ENCODE peak calls at places on chromosomes 1 and 21, in five cellular contexts. B is dorsolateral prefrontal cortex, K is uterus, H is hepatocyte, V is heart left ventricle. D is an unnamed sample.

GRCh38 chr1:201495447-201496295 is 11.3 kb downstream of the CSRP1 start:
- DNase-seq in B (peak; percentile 90), H (peak; percentile 69), K (peak; percentile 92), V (peak; percentile 75), D (peak; percentile 32)

GRCh38 chr1:24955161-24955560 is 25.1 kb upstream of the RUNX3 start:
- DNase-seq in B (no peak), K (no peak), V (no peak), H (no peak), D (no peak)

GRCh38 chr1:167669209-167670139 is 39.4 kb downstream of the RCSD1 start:
- DNase-seq in K (no peak), B (no peak), H (no peak), V (no peak), D (no peak)

GRCh38 chr21:45381036-45381787 is 23.8 kb upstream of the COL18A1 start:
- DNase-seq in B (no peak), H (no peak), K (no peak), V (peak; percentile 2), D (no peak)

GRCh38 chr1:44261475-44261853 is 48.2 kb downstream of the DMAP1 start:
- DNase-seq in K (no peak), H (no peak), V (no peak), B (no peak), D (no peak)

GRCh38 chr1:76511226-76511625 is 356.1 kb upstream of the ST6GALNAC5 start:
- DNase-seq in B (no peak), H (peak; percentile 16), V (no peak), K (no peak), D (no peak)

GRCh38 chr1:166152977-166153376 is 13.8 kb downstream of the FAM78B start:
- DNase-seq in B (no peak), K (no peak), V (no peak), H (no peak), D (no peak)

GRCh38 chr1:50422675-50422945 is 633 bp downstream of the DMRTA2 start:
- DNase-seq in K (no peak), V (no peak), B (no peak), H (no peak), D (no peak)

GRCh38 chr1:201791051-201791774 is 37.7 kb upstream of the IPO9 start:
- DNase-seq in K (no peak), B (no peak), V (peak; percentile 58), H (no peak), D (no peak)

GRCh38 chr1:96487404-96487803 is 234.2 kb upstream of the PTBP2 start:
- DNase-seq in H (no peak), K (no peak), V (no peak), B (no peak), D (no peak)

GRCh38 chr1:117633423-117633822 is 27.6 kb downstream of the TENT5C start:
- DNase-seq in V (no peak), B (no peak), H (no peak), K (no peak), D (no peak)

GRCh38 chr1:30872033-30872947 is 36.3 kb downstream of the SDC3 start:
- DNase-seq in K (no peak), B (no peak), H (no peak), V (no peak), D (no peak)

GRCh38 chr1:169779970-169780369 is 14.7 kb downstream of the METTL18 start:
- DNase-seq in V (no peak), H (no peak), B (no peak), K (no peak), D (no peak)

GRCh38 chr1:94160811-94161210 is 39.9 kb upstream of the ABCA4 start:
- DNase-seq in B (no peak), K (no peak), V (no peak), H (peak; percentile 11), D (no peak)

GRCh38 chr1:182248721-182249120 is 142.9 kb downstream of the GLUL start:
- DNase-seq in V (no peak), K (no peak), B (no peak), H (no peak), D (no peak)

GRCh38 chr1:64121766-64122385 is 81.5 kb upstream of the UBE2U start:
- DNase-seq in H (no peak), B (no peak), K (no peak), V (no peak), D (no peak)

DNA sequence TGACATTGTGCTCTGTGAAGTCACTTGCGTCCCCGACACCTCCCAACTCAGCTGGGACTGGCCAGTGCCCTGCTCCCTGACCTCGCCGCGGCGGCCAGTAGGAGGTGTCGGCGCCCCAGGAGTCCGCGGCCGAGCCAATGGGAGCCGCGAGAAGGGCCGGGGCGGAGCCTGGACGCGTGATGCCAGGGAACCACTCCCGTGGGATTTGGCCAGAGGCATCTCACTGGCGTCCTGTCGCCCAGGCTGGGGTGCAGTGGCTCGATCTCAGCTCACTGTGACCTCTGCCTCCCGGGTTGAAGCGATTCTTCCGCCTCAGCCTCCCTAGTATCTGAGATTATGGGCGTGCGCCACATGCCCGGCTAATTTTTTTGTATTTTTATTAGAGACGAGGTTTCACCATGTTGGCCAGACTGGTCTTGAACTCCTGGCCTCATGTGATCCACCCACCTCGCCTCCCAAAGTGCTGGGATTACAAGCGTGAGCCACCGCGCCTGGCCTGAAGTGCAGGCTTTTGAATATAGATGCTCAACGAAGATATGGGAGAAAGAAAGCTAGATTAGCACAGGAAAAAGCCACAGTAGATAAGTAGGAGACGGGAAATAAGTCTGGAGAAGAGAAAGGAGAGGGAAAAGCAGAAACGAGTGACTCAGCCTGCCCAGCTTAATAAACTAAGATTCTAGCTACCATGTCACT is 38.0 kb downstream of the ZBTB8OS start:
- DNase-seq in V (peak; percentile 88), K (peak; percentile 59), H (peak; percentile 89), B (peak; percentile 93), D (peak; percentile 80)
- TF ChIP-seq CTCF in V (peak; percentile 48), K (peak; percentile 34), H (peak; percentile 19), B (peak; percentile 45), D (peak; percentile 52)

GRCh38 chr1:55741516-55741915 is 526.4 kb upstream of the USP24 start:
- DNase-seq in H (no peak), K (no peak), V (no peak), B (no peak), D (no peak)
- TF ChIP-seq CTCF in H (no peak), K (no peak), V (no peak), B (no peak), D (no peak)

GRCh38 chr1:208081972-208082371 is 162.2 kb downstream of the PLXNA2 start:
- DNase-seq in K (no peak), H (no peak), V (no peak), B (no peak), D (peak; percentile 54)
- TF ChIP-seq CTCF in K (no peak), H (peak; percentile 21), V (peak; percentile 15), B (peak; percentile 43), D (no peak)

GRCh38 chr1:172136925-172137324 is 283.6 kb upstream of the C1orf105 start:
- DNase-seq in K (no peak), B (no peak), H (no peak), V (no peak), D (no peak)

GRCh38 chr1:172135923-172136610 is 284.4 kb upstream of the C1orf105 start:
- DNase-seq in H (no peak), K (no peak), B (no peak), V (no peak), D (no peak)

GRCh38 chr1:172134087-172134731 is 286.3 kb upstream of the C1orf105 start:
- DNase-seq in B (no peak), V (no peak), K (no peak), H (no peak), D (no peak)

GRCh38 chr1:172132836-172133235 is 287.6 kb upstream of the C1orf105 start:
- DNase-seq in V (no peak), B (no peak), K (no peak), H (no peak), D (no peak)

DNA sequence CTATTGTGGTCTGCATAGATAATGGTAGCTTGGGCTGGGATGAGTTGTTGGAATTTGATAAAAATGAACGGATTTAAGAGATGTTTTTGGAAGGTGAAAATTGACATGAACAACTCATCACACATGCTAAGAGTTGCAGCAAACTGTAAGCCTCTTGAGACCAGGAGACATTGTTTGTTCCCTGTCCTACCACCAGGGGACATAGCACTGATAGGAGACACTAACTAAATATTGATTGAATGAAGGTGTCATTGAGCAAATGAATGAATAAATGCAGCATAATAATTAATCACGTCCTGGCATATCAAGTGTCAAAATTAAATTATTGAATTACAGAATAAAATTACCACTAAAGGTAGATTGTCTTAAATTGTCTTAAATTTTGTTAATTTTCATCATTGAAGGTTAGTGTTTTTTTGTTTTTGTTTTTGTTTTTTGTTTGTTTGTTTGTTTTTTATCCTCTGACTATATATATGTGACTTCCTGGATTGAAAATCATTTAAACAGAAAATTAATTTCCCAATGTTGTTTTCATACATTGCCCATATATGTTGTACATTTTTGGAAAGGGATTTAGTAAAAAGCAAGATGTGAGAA is 285.3 kb upstream of the C1orf105 start:
- DNase-seq in K (no peak), V (no peak), B (no peak), H (no peak), D (no peak)
- TF ChIP-seq CTCF in K (peak; percentile 38), V (peak; percentile 59), B (peak; percentile 8), H (peak; percentile 19), D (peak; percentile 61)

DNA sequence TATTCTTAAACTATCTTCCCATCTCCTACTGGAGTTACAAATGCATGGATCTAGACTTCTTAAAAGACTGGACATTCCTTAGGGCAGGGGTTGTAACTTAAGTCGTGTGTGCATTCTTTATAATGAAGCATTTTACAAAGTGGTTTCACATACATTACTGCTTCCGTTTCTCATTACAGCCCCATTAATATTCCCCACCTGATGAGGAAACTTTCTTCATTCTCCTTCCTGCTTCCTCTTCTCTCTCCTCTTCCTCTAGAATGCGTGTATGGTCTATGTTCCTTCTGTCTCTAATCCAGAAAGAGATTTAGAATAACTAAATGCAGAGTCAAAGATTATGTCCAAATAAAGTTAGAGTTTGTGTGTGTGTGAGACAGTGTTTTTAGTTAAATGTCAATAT is 1.8 kb upstream of the CAP1 start:
- DNase-seq in H (no peak), V (no peak), B (no peak), K (no peak), D (no peak)
- TF ChIP-seq CTCF in H (no peak), V (no peak), B (no peak), K (no peak), D (no peak)

GRCh38 chr1:54795841-54796468 is 5.2 kb downstream of the TTC22 start:
- DNase-seq in H (peak; percentile 49), B (no peak), K (no peak), V (no peak), D (no peak)

GRCh38 chr1:54795100-54795665 is 5.9 kb downstream of the TTC22 start:
- DNase-seq in K (no peak), V (no peak), H (no peak), B (no peak), D (no peak)

GRCh38 chr1:54796902-54797301 is 4.2 kb downstream of the TTC22 start:
- DNase-seq in V (no peak), B (no peak), K (no peak), H (no peak), D (no peak)

GRCh38 chr1:54792686-54793282 is 8.3 kb downstream of the TTC22 start:
- DNase-seq in V (no peak), H (peak; percentile 74), K (peak; percentile 30), B (no peak), D (no peak)

DNA sequence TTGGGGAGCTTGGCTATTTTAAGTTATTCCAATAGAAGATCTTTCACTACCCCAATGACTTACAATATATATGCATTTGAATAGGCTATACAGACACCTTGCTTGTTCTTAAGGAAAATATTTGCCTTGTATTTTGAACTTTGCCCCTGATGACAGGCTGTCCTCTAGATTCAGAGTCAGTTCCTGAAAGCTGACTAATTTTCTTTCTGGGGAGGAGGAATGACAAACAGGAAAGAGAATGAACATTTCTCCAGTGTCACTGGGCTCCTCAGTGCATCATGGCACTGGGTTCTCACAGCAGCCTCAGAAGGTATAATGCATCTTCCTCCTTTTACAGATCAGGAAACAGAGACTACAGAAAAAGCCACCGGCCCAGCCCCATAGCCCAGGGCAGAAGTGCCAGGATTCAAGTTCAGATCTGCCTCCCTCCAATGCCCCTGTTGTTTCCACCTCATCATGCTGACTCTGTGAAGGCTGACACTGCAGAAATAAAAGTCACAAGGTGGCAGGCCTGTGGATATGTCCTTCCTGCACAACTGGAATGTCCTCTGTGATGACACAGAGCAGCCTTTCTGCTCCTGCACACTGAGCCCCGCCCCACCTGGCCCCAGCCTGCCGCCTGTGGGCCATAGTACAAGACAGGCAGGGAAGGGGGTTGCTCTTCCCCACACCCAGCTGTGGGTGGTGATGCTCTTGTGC is 6.6 kb downstream of the TTC22 start:
- DNase-seq in B (no peak), H (peak; percentile 89), K (no peak), V (no peak), D (no peak)
- TF ChIP-seq CTCF in B (no peak), H (no peak), K (no peak), V (no peak), D (no peak)

D was measured in neural crest cell.